ENCODE peak calls at places on chromosomes 3 and 15, in five cellular contexts. One of them, this sample, is unnamed.

GRCh38 chr15:66617137-66618090 is 51.6 kb upstream of the LCTL start:
- DNase-seq in HT-29: peak
- DNase-seq in right cardiac atrium: peak
- DNase-seq in C1 segment of cervical spinal cord: peak
- DNase-seq in non-pigmented ciliary epithelial cell: peak
- DNase-seq in this sample: no peak

GRCh38 chr3:40975711-40976121 is 223.6 kb upstream of the CTNNB1 start:
- DNase-seq in HT-29: no peak
- DNase-seq in right cardiac atrium: no peak
- DNase-seq in C1 segment of cervical spinal cord: no peak
- DNase-seq in non-pigmented ciliary epithelial cell: no peak
- DNase-seq in this sample: no peak

GRCh38 chr3:114565201-114565600 is 271.4 kb downstream of the TIGIT start:
- DNase-seq in HT-29: no peak
- DNase-seq in right cardiac atrium: peak
- DNase-seq in C1 segment of cervical spinal cord: no peak
- DNase-seq in non-pigmented ciliary epithelial cell: no peak
- DNase-seq in this sample: peak

GRCh38 chr3:44045476-44046275 is 196.0 kb upstream of the TOPAZ1 start:
- DNase-seq in HT-29: no peak
- DNase-seq in right cardiac atrium: no peak
- DNase-seq in C1 segment of cervical spinal cord: no peak
- DNase-seq in non-pigmented ciliary epithelial cell: no peak
- DNase-seq in this sample: no peak

GRCh38 chr3:76438971-76439370 is 600.9 kb upstream of the ROBO2 start:
- DNase-seq in HT-29: no peak
- DNase-seq in right cardiac atrium: no peak
- DNase-seq in C1 segment of cervical spinal cord: no peak
- DNase-seq in non-pigmented ciliary epithelial cell: no peak
- DNase-seq in this sample: no peak

GRCh38 chr3:114178770-114179368 is at the start of gene DRD3:
- DNase-seq in HT-29: peak
- DNase-seq in right cardiac atrium: no peak
- DNase-seq in C1 segment of cervical spinal cord: no peak
- DNase-seq in non-pigmented ciliary epithelial cell: no peak
- DNase-seq in this sample: peak

GRCh38 chr3:56800373-56801150 is 1.2 kb downstream of the ARHGEF3 start:
- DNase-seq in HT-29: no peak
- DNase-seq in right cardiac atrium: peak
- DNase-seq in C1 segment of cervical spinal cord: no peak
- DNase-seq in non-pigmented ciliary epithelial cell: no peak
- DNase-seq in this sample: no peak

GRCh38 chr3:105812194-105812586 is 56.6 kb downstream of the CBLB start:
- DNase-seq in HT-29: peak
- DNase-seq in right cardiac atrium: no peak
- DNase-seq in C1 segment of cervical spinal cord: no peak
- DNase-seq in non-pigmented ciliary epithelial cell: no peak
- DNase-seq in this sample: no peak

GRCh38 chr15:91490211-91490610 is 363.3 kb upstream of the SLCO3A1 start:
- DNase-seq in HT-29: no peak
- DNase-seq in right cardiac atrium: no peak
- DNase-seq in C1 segment of cervical spinal cord: no peak
- DNase-seq in non-pigmented ciliary epithelial cell: no peak
- DNase-seq in this sample: no peak

GRCh38 chr3:170741756-170742530 is 128.1 kb downstream of the RPL22L1 start:
- DNase-seq in HT-29: no peak
- DNase-seq in right cardiac atrium: no peak
- DNase-seq in C1 segment of cervical spinal cord: no peak
- DNase-seq in non-pigmented ciliary epithelial cell: no peak
- DNase-seq in this sample: no peak

GRCh38 chr15:101088788-101089578 is 162.9 kb downstream of the CHSY1 start:
- DNase-seq in HT-29: peak
- DNase-seq in right cardiac atrium: peak
- DNase-seq in C1 segment of cervical spinal cord: peak
- DNase-seq in non-pigmented ciliary epithelial cell: no peak
- DNase-seq in this sample: peak

GRCh38 chr15:66504563-66505429 is at the start of the genes RPL4 and ZWILCH:
- DNase-seq in HT-29: peak
- DNase-seq in right cardiac atrium: peak
- DNase-seq in C1 segment of cervical spinal cord: peak
- DNase-seq in non-pigmented ciliary epithelial cell: no peak
- DNase-seq in this sample: peak

GRCh38 chr3:141632779-141633374 is 105.2 kb upstream of the RNF7 start:
- DNase-seq in HT-29: no peak
- DNase-seq in right cardiac atrium: no peak
- DNase-seq in C1 segment of cervical spinal cord: no peak
- DNase-seq in non-pigmented ciliary epithelial cell: no peak
- DNase-seq in this sample: no peak

GRCh38 chr3:68973635-68974034 is 39.8 kb downstream of the EOGT start:
- DNase-seq in HT-29: no peak
- DNase-seq in right cardiac atrium: peak
- DNase-seq in C1 segment of cervical spinal cord: no peak
- DNase-seq in non-pigmented ciliary epithelial cell: no peak
- DNase-seq in this sample: no peak

GRCh38 chr3:38349684-38350359 is 3.2 kb downstream of the XYLB start:
- DNase-seq in HT-29: no peak
- DNase-seq in right cardiac atrium: no peak
- DNase-seq in C1 segment of cervical spinal cord: no peak
- DNase-seq in non-pigmented ciliary epithelial cell: no peak
- DNase-seq in this sample: no peak

GRCh38 chr3:175111036-175111435 is 251.9 kb downstream of the NAALADL2 start:
- DNase-seq in HT-29: no peak
- DNase-seq in right cardiac atrium: no peak
- DNase-seq in C1 segment of cervical spinal cord: no peak
- DNase-seq in non-pigmented ciliary epithelial cell: peak
- DNase-seq in this sample: peak

GRCh38 chr3:142447308-142447851 is 457 bp downstream of the XRN1 start:
- DNase-seq in HT-29: peak
- DNase-seq in right cardiac atrium: peak
- DNase-seq in C1 segment of cervical spinal cord: peak
- DNase-seq in non-pigmented ciliary epithelial cell: no peak
- DNase-seq in this sample: peak

GRCh38 chr3:48897401-48898376 is 993 bp downstream of the SLC25A20 start:
- DNase-seq in HT-29: peak
- DNase-seq in right cardiac atrium: no peak
- DNase-seq in C1 segment of cervical spinal cord: no peak
- DNase-seq in non-pigmented ciliary epithelial cell: no peak
- DNase-seq in this sample: no peak

GRCh38 chr3:29202368-29202767 is 78.5 kb upstream of the RBMS3 start:
- DNase-seq in HT-29: no peak
- DNase-seq in right cardiac atrium: no peak
- DNase-seq in C1 segment of cervical spinal cord: no peak
- DNase-seq in non-pigmented ciliary epithelial cell: no peak
- DNase-seq in this sample: no peak

GRCh38 chr3:170907519-170908234 is 760 bp downstream of the EIF5A2 start:
- DNase-seq in HT-29: no peak
- DNase-seq in right cardiac atrium: peak
- DNase-seq in C1 segment of cervical spinal cord: no peak
- DNase-seq in non-pigmented ciliary epithelial cell: no peak
- DNase-seq in this sample: peak

GRCh38 chr3:124919756-124920155 is 14.8 kb downstream of the MUC13 start:
- DNase-seq in HT-29: no peak
- DNase-seq in right cardiac atrium: no peak
- DNase-seq in C1 segment of cervical spinal cord: no peak
- DNase-seq in non-pigmented ciliary epithelial cell: no peak
- DNase-seq in this sample: no peak

GRCh38 chr15:70062321-70062956 is 35.3 kb downstream of the TLE3 start:
- DNase-seq in HT-29: peak
- DNase-seq in right cardiac atrium: peak
- DNase-seq in C1 segment of cervical spinal cord: peak
- DNase-seq in non-pigmented ciliary epithelial cell: peak
- DNase-seq in this sample: peak

GRCh38 chr3:193563999-193564398 is 9.3 kb upstream of the ATP13A4 start:
- DNase-seq in HT-29: peak
- DNase-seq in right cardiac atrium: no peak
- DNase-seq in C1 segment of cervical spinal cord: no peak
- DNase-seq in non-pigmented ciliary epithelial cell: no peak
- DNase-seq in this sample: no peak

GRCh38 chr15:61700803-61701202 is 359.4 kb downstream of the VPS13C start:
- DNase-seq in HT-29: no peak
- DNase-seq in right cardiac atrium: no peak
- DNase-seq in C1 segment of cervical spinal cord: no peak
- DNase-seq in non-pigmented ciliary epithelial cell: no peak
- DNase-seq in this sample: no peak

GRCh38 chr3:170726976-170727661 is 141.2 kb upstream of the SLC7A14 start:
- DNase-seq in HT-29: no peak
- DNase-seq in right cardiac atrium: no peak
- DNase-seq in C1 segment of cervical spinal cord: no peak
- DNase-seq in non-pigmented ciliary epithelial cell: peak
- DNase-seq in this sample: no peak

GRCh38 chr3:15283702-15284101 is 48.7 kb downstream of the SH3BP5 start:
- DNase-seq in HT-29: no peak
- DNase-seq in right cardiac atrium: no peak
- DNase-seq in C1 segment of cervical spinal cord: no peak
- DNase-seq in non-pigmented ciliary epithelial cell: no peak
- DNase-seq in this sample: no peak

GRCh38 chr15:69410290-69410874 is 3.8 kb upstream of the KIF23 start:
- DNase-seq in HT-29: peak
- DNase-seq in right cardiac atrium: no peak
- DNase-seq in C1 segment of cervical spinal cord: no peak
- DNase-seq in non-pigmented ciliary epithelial cell: no peak
- DNase-seq in this sample: peak

GRCh38 chr15:91255788-91256187 is 155.7 kb downstream of the SV2B start:
- DNase-seq in HT-29: no peak
- DNase-seq in right cardiac atrium: no peak
- DNase-seq in C1 segment of cervical spinal cord: no peak
- DNase-seq in non-pigmented ciliary epithelial cell: no peak
- DNase-seq in this sample: no peak

GRCh38 chr3:146636881-146637280 is 31.7 kb upstream of the PLSCR5 start:
- DNase-seq in HT-29: no peak
- DNase-seq in right cardiac atrium: no peak
- DNase-seq in C1 segment of cervical spinal cord: no peak
- DNase-seq in non-pigmented ciliary epithelial cell: no peak
- DNase-seq in this sample: no peak

GRCh38 chr3:149512073-149512782 is 37.7 kb downstream of the TM4SF4 start:
- DNase-seq in HT-29: peak
- DNase-seq in right cardiac atrium: peak
- DNase-seq in C1 segment of cervical spinal cord: no peak
- DNase-seq in non-pigmented ciliary epithelial cell: no peak
- DNase-seq in this sample: peak

GRCh38 chr3:48474619-48475018 is 28.1 kb downstream of the ATRIP start:
- DNase-seq in HT-29: no peak
- DNase-seq in right cardiac atrium: no peak
- DNase-seq in C1 segment of cervical spinal cord: no peak
- DNase-seq in non-pigmented ciliary epithelial cell: no peak
- DNase-seq in this sample: no peak

GRCh38 chr3:155741598-155741997 is 3.3 kb downstream of the PLCH1 start:
- DNase-seq in HT-29: no peak
- DNase-seq in right cardiac atrium: no peak
- DNase-seq in C1 segment of cervical spinal cord: no peak
- DNase-seq in non-pigmented ciliary epithelial cell: no peak
- DNase-seq in this sample: no peak

GRCh38 chr3:138114988-138115971 is at the start of gene DZIP1L:
- DNase-seq in HT-29: peak
- DNase-seq in right cardiac atrium: peak
- DNase-seq in C1 segment of cervical spinal cord: peak
- DNase-seq in non-pigmented ciliary epithelial cell: no peak
- DNase-seq in this sample: peak

GRCh38 chr3:153163349-153164008 is 1.5 kb downstream of the RAP2B start:
- DNase-seq in HT-29: peak
- DNase-seq in right cardiac atrium: no peak
- DNase-seq in C1 segment of cervical spinal cord: no peak
- DNase-seq in non-pigmented ciliary epithelial cell: no peak
- DNase-seq in this sample: peak

GRCh38 chr3:146020969-146021368 is 140.0 kb downstream of the PLOD2 start:
- DNase-seq in HT-29: peak
- DNase-seq in right cardiac atrium: no peak
- DNase-seq in C1 segment of cervical spinal cord: no peak
- DNase-seq in non-pigmented ciliary epithelial cell: no peak
- DNase-seq in this sample: no peak

GRCh38 chr3:10546181-10546624 is 40.8 kb upstream of the ATP2B2 start:
- DNase-seq in HT-29: no peak
- DNase-seq in right cardiac atrium: no peak
- DNase-seq in C1 segment of cervical spinal cord: no peak
- DNase-seq in non-pigmented ciliary epithelial cell: no peak
- DNase-seq in this sample: no peak

GRCh38 chr15:80789296-80789695 is 10.1 kb downstream of the CEMIP start:
- DNase-seq in HT-29: no peak
- DNase-seq in right cardiac atrium: no peak
- DNase-seq in C1 segment of cervical spinal cord: no peak
- DNase-seq in non-pigmented ciliary epithelial cell: no peak
- DNase-seq in this sample: no peak

GRCh38 chr3:64049136-64049535 is 25.8 kb upstream of the PSMD6 start:
- DNase-seq in HT-29: no peak
- DNase-seq in right cardiac atrium: no peak
- DNase-seq in C1 segment of cervical spinal cord: no peak
- DNase-seq in non-pigmented ciliary epithelial cell: no peak
- DNase-seq in this sample: no peak